ENCODE peak calls at places on chromosomes 2 and 18, in seven cellular contexts. One of them, this sample, is unnamed. For H3K27me3, the result is how much of the 10 kb centered on the place peaks cover.

GRCh38 chr2:39642054-39642742 is 23.5 kb upstream of the TMEM178A start:
- DNase-seq in Peyer's patch: no peak
- DNase-seq in heart left ventricle: peak
- DNase-seq in right lobe of liver: peak
- DNase-seq in H1: no peak
- DNase-seq in tibial nerve: no peak
- DNase-seq in HCT116: peak
- DNase-seq in this sample: no peak

GRCh38 chr18:27045342-27045741 is 139.8 kb downstream of the CHST9 start:
- DNase-seq in Peyer's patch: no peak
- DNase-seq in heart left ventricle: no peak
- DNase-seq in right lobe of liver: no peak
- DNase-seq in H1: no peak
- DNase-seq in tibial nerve: no peak
- DNase-seq in HCT116: no peak
- DNase-seq in this sample: no peak

GRCh38 chr18:50311573-50312106 is 24.1 kb upstream of the CXXC1 start:
- DNase-seq in Peyer's patch: no peak
- DNase-seq in heart left ventricle: no peak
- DNase-seq in right lobe of liver: no peak
- DNase-seq in H1: no peak
- DNase-seq in tibial nerve: no peak
- DNase-seq in HCT116: no peak
- DNase-seq in this sample: no peak

GRCh38 chr18:2794159-2794558 is 52.6 kb upstream of the EMILIN2 start:
- DNase-seq in Peyer's patch: no peak
- DNase-seq in heart left ventricle: no peak
- DNase-seq in right lobe of liver: no peak
- DNase-seq in H1: no peak
- DNase-seq in tibial nerve: no peak
- DNase-seq in HCT116: no peak
- DNase-seq in this sample: no peak

GRCh38 chr2:59182249-59182648 is 941.1 kb upstream of the FANCL start:
- DNase-seq in Peyer's patch: no peak
- DNase-seq in heart left ventricle: no peak
- DNase-seq in right lobe of liver: no peak
- DNase-seq in H1: peak
- DNase-seq in tibial nerve: no peak
- DNase-seq in HCT116: no peak
- DNase-seq in this sample: no peak

GRCh38 chr2:149904816-149905215 is 317.2 kb upstream of the MMADHC start:
- DNase-seq in Peyer's patch: no peak
- DNase-seq in heart left ventricle: no peak
- DNase-seq in right lobe of liver: no peak
- DNase-seq in H1: no peak
- DNase-seq in tibial nerve: no peak
- DNase-seq in HCT116: no peak
- DNase-seq in this sample: no peak

GRCh38 chr2:85431787-85432186 is 13.3 kb downstream of the SH2D6 start:
- DNase-seq in Peyer's patch: no peak
- DNase-seq in heart left ventricle: no peak
- DNase-seq in right lobe of liver: no peak
- DNase-seq in H1: no peak
- DNase-seq in tibial nerve: no peak
- DNase-seq in HCT116: no peak
- DNase-seq in this sample: no peak

GRCh38 chr2:215527738-215528137 is 91.9 kb upstream of the FN1 start:
- DNase-seq in Peyer's patch: no peak
- DNase-seq in heart left ventricle: no peak
- DNase-seq in right lobe of liver: no peak
- DNase-seq in H1: no peak
- DNase-seq in tibial nerve: no peak
- DNase-seq in HCT116: no peak
- DNase-seq in this sample: no peak

GRCh38 chr18:61752973-61753372 is 139.8 kb downstream of the RNF152 start:
- DNase-seq in Peyer's patch: no peak
- DNase-seq in heart left ventricle: no peak
- DNase-seq in right lobe of liver: no peak
- DNase-seq in H1: no peak
- DNase-seq in tibial nerve: no peak
- DNase-seq in HCT116: no peak
- DNase-seq in this sample: no peak

GRCh38 chr18:6959110-6959509 is 158.5 kb downstream of the LAMA1 start:
- DNase-seq in Peyer's patch: no peak
- DNase-seq in heart left ventricle: no peak
- DNase-seq in right lobe of liver: no peak
- DNase-seq in H1: no peak
- DNase-seq in tibial nerve: no peak
- DNase-seq in HCT116: no peak
- DNase-seq in this sample: no peak

GRCh38 chr18:48326901-48327675 is 82.1 kb downstream of the ZBTB7C start:
- DNase-seq in Peyer's patch: no peak
- DNase-seq in heart left ventricle: no peak
- DNase-seq in right lobe of liver: no peak
- DNase-seq in H1: no peak
- DNase-seq in tibial nerve: no peak
- DNase-seq in HCT116: no peak
- DNase-seq in this sample: no peak

GRCh38 chr2:137511526-137511925 is 452.7 kb upstream of the HNMT start:
- DNase-seq in Peyer's patch: no peak
- DNase-seq in heart left ventricle: no peak
- DNase-seq in right lobe of liver: no peak
- DNase-seq in H1: no peak
- DNase-seq in tibial nerve: no peak
- DNase-seq in HCT116: no peak
- DNase-seq in this sample: no peak

GRCh38 chr2:47907097-47907781 is 941 bp upstream of the FBXO11 start:
- DNase-seq in Peyer's patch: peak
- DNase-seq in heart left ventricle: no peak
- DNase-seq in right lobe of liver: peak
- DNase-seq in H1: no peak
- DNase-seq in tibial nerve: peak
- DNase-seq in HCT116: no peak
- DNase-seq in this sample: no peak

GRCh38 chr18:2898131-2898640 is 51.4 kb downstream of the EMILIN2 start:
- DNase-seq in Peyer's patch: no peak
- DNase-seq in heart left ventricle: no peak
- DNase-seq in right lobe of liver: no peak
- DNase-seq in H1: no peak
- DNase-seq in tibial nerve: no peak
- DNase-seq in HCT116: no peak
- DNase-seq in this sample: no peak

GRCh38 chr2:74537140-74537539 is 7.4 kb downstream of the HTRA2 start:
- DNase-seq in Peyer's patch: no peak
- DNase-seq in heart left ventricle: no peak
- DNase-seq in right lobe of liver: no peak
- DNase-seq in H1: no peak
- DNase-seq in tibial nerve: no peak
- DNase-seq in HCT116: no peak
- DNase-seq in this sample: no peak

GRCh38 chr2:55519908-55520885 is 679 bp downstream of the CFAP36 start:
- DNase-seq in Peyer's patch: peak
- DNase-seq in heart left ventricle: peak
- DNase-seq in right lobe of liver: no peak
- DNase-seq in H1: no peak
- DNase-seq in tibial nerve: peak
- DNase-seq in HCT116: no peak
- DNase-seq in this sample: no peak

GRCh38 chr2:64456298-64456697 is 2.3 kb downstream of the LGALSL start:
- DNase-seq in Peyer's patch: no peak
- DNase-seq in heart left ventricle: no peak
- DNase-seq in right lobe of liver: no peak
- DNase-seq in H1: no peak
- DNase-seq in tibial nerve: no peak
- DNase-seq in HCT116: no peak
- DNase-seq in this sample: no peak

GRCh38 chr2:76850969-76851368 is 671.2 kb downstream of the LRRTM4 start:
- DNase-seq in Peyer's patch: no peak
- DNase-seq in heart left ventricle: no peak
- DNase-seq in right lobe of liver: no peak
- DNase-seq in H1: no peak
- DNase-seq in tibial nerve: no peak
- DNase-seq in HCT116: no peak
- DNase-seq in this sample: no peak

GRCh38 chr2:48906640-48907039 is 151.1 kb upstream of the LHCGR start:
- DNase-seq in Peyer's patch: no peak
- DNase-seq in heart left ventricle: peak
- DNase-seq in right lobe of liver: no peak
- DNase-seq in H1: no peak
- DNase-seq in tibial nerve: no peak
- DNase-seq in HCT116: no peak
- DNase-seq in this sample: no peak

GRCh38 chr18:45370190-45371010 is 244.9 kb upstream of the SLC14A2 start:
- DNase-seq in Peyer's patch: no peak
- DNase-seq in heart left ventricle: no peak
- DNase-seq in right lobe of liver: no peak
- DNase-seq in H1: no peak
- DNase-seq in tibial nerve: no peak
- DNase-seq in HCT116: no peak
- DNase-seq in this sample: no peak

GRCh38 chr18:11849845-11850747 is 1.1 kb upstream of the CHMP1B start:
- DNase-seq in Peyer's patch: peak
- DNase-seq in heart left ventricle: peak
- DNase-seq in right lobe of liver: peak
- DNase-seq in H1: peak
- DNase-seq in tibial nerve: peak
- DNase-seq in HCT116: peak
- DNase-seq in this sample: peak

GRCh38 chr2:27889774-27890145 is 427 bp downstream of the RBKS start:
- DNase-seq in Peyer's patch: no peak
- DNase-seq in heart left ventricle: peak
- DNase-seq in right lobe of liver: peak
- DNase-seq in H1: no peak
- DNase-seq in tibial nerve: no peak
- DNase-seq in HCT116: no peak
- DNase-seq in this sample: no peak

GRCh38 chr2:104858325-104858978 is 4.5 kb downstream of the POU3F3 start:
- DNase-seq in Peyer's patch: no peak
- DNase-seq in heart left ventricle: no peak
- DNase-seq in right lobe of liver: no peak
- DNase-seq in H1: no peak
- DNase-seq in tibial nerve: no peak
- DNase-seq in HCT116: no peak
- DNase-seq in this sample: no peak
- H3K4me3 ChIP-seq in Peyer's patch: no peak
- H3K4me3 ChIP-seq in heart left ventricle: no peak
- H3K4me3 ChIP-seq in right lobe of liver: no peak
- H3K4me3 ChIP-seq in H1: no peak
- H3K4me3 ChIP-seq in tibial nerve: no peak
- H3K4me3 ChIP-seq in HCT116: no peak
- H3K4me3 ChIP-seq in this sample: no peak

GRCh38 chr2:88856409-88857135 is 165.1 kb downstream of the RPIA start:
- DNase-seq in Peyer's patch: no peak
- DNase-seq in heart left ventricle: no peak
- DNase-seq in right lobe of liver: no peak
- DNase-seq in H1: no peak
- DNase-seq in tibial nerve: no peak
- DNase-seq in HCT116: no peak
- DNase-seq in this sample: no peak
- TF ChIP-seq POLR2A in Peyer's patch: no peak
- TF ChIP-seq POLR2A in heart left ventricle: no peak
- TF ChIP-seq POLR2A in right lobe of liver: no peak
- TF ChIP-seq POLR2A in H1: no peak
- TF ChIP-seq POLR2A in tibial nerve: no peak
- TF ChIP-seq POLR2A in HCT116: no peak
- TF ChIP-seq POLR2A in this sample: no peak

GRCh38 chr2:15935189-15935588 is 5.2 kb upstream of the MYCN start:
- DNase-seq in Peyer's patch: no peak
- DNase-seq in heart left ventricle: no peak
- DNase-seq in right lobe of liver: no peak
- DNase-seq in H1: no peak
- DNase-seq in tibial nerve: no peak
- DNase-seq in HCT116: no peak
- DNase-seq in this sample: no peak
- H3K27me3 ChIP-seq in Peyer's patch: under half
- H3K27me3 ChIP-seq in heart left ventricle: under half
- H3K27me3 ChIP-seq in right lobe of liver: under half
- H3K27me3 ChIP-seq in H1: under half
- H3K27me3 ChIP-seq in tibial nerve: under half
- H3K27me3 ChIP-seq in HCT116: under half
- H3K27me3 ChIP-seq in this sample: under half

DNA sequence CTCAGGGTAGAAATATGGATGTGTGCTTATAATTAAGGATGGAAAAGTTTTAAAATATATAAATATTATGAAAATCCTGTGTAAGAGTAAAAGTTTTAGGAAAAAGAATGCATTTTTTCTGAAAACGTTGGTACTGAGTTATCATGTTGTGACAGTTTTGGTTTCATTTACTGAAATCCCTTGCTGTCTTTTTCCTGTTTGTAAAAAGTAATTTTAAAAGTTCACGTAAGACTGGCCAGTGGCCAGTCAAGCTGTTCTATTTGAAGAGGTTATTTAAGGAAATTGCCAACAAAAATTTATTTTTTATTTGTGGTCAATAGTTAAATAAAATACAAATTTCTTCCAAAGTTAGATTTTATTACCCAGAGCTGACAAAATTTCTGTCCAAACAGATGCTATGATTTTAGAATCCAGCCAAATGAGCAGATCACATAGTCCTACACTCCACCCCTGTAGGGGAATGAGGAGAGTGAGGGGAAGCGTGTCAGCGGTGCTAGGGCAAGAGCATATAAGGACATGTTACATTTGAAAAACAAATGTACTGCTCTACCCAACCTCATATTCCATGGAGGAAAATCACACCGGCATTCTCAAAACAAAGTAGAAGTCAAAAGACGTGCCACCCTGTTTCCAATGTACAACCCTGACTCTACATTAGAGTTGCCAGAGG is 297.9 kb upstream of the TFPI start:
- DNase-seq in Peyer's patch: no peak
- DNase-seq in heart left ventricle: no peak
- DNase-seq in right lobe of liver: no peak
- DNase-seq in H1: no peak
- DNase-seq in tibial nerve: no peak
- DNase-seq in HCT116: no peak
- DNase-seq in this sample: no peak
- H3K4me3 ChIP-seq in Peyer's patch: no peak
- H3K4me3 ChIP-seq in heart left ventricle: no peak
- H3K4me3 ChIP-seq in right lobe of liver: peak
- H3K4me3 ChIP-seq in H1: no peak
- H3K4me3 ChIP-seq in tibial nerve: peak
- H3K4me3 ChIP-seq in HCT116: no peak
- H3K4me3 ChIP-seq in this sample: no peak

GRCh38 chr18:63002803-63003445 is 287.6 kb downstream of the PHLPP1 start:
- DNase-seq in Peyer's patch: no peak
- DNase-seq in heart left ventricle: no peak
- DNase-seq in right lobe of liver: no peak
- DNase-seq in H1: no peak
- DNase-seq in tibial nerve: no peak
- DNase-seq in HCT116: no peak
- DNase-seq in this sample: no peak
- TF ChIP-seq POLR2A in Peyer's patch: no peak
- TF ChIP-seq POLR2A in heart left ventricle: no peak
- TF ChIP-seq POLR2A in right lobe of liver: no peak
- TF ChIP-seq POLR2A in H1: no peak
- TF ChIP-seq POLR2A in tibial nerve: no peak
- TF ChIP-seq POLR2A in HCT116: no peak
- TF ChIP-seq POLR2A in this sample: no peak

GRCh38 chr2:15665943-15666460 is 74.3 kb downstream of the DDX1 start:
- DNase-seq in Peyer's patch: no peak
- DNase-seq in heart left ventricle: no peak
- DNase-seq in right lobe of liver: no peak
- DNase-seq in H1: no peak
- DNase-seq in tibial nerve: no peak
- DNase-seq in HCT116: no peak
- DNase-seq in this sample: no peak
- H3K27me3 ChIP-seq in Peyer's patch: under half
- H3K27me3 ChIP-seq in heart left ventricle: under half
- H3K27me3 ChIP-seq in right lobe of liver: under half
- H3K27me3 ChIP-seq in H1: under half
- H3K27me3 ChIP-seq in tibial nerve: under half
- H3K27me3 ChIP-seq in HCT116: under half
- H3K27me3 ChIP-seq in this sample: under half

GRCh38 chr18:77105021-77105420 is 27.6 kb downstream of the MBP start:
- DNase-seq in Peyer's patch: no peak
- DNase-seq in heart left ventricle: no peak
- DNase-seq in right lobe of liver: no peak
- DNase-seq in H1: no peak
- DNase-seq in tibial nerve: no peak
- DNase-seq in HCT116: no peak
- DNase-seq in this sample: no peak
- H3K4me3 ChIP-seq in Peyer's patch: no peak
- H3K4me3 ChIP-seq in heart left ventricle: no peak
- H3K4me3 ChIP-seq in right lobe of liver: no peak
- H3K4me3 ChIP-seq in H1: no peak
- H3K4me3 ChIP-seq in tibial nerve: no peak
- H3K4me3 ChIP-seq in HCT116: no peak
- H3K4me3 ChIP-seq in this sample: no peak